ENCODE peak calls at places on chromosome 21, in ten cellular contexts. I is GM04503; N is SK-N-DZ; G is lung; K is dermis blood vessel endothelial cell; X is erythroblast; W is stimulated activated CD4-positive, alpha-beta T cell treated with anti-CD3 and anti-CD28 coated beads, Interleukin-15, amount 100 ng/mL, for 1 hour; T is T1000; Z is activated CD4-positive, alpha-beta T cell treated with anti-CD3 and anti-CD28 coated beads, Interleukin-2, amount 10 ng/mL, durations not matched to agents 7 days and 5 days; D is GM23338. J is an unnamed sample.

GRCh38 chr21:29645666-29646553 is 293.9 kb downstream of the GRIK1 start:
- DNase-seq in I (no peak), N (no peak), G (no peak), K (no peak), X (no peak), W (no peak), T (no peak), Z (no peak), D (no peak), J (no peak)

GRCh38 chr21:35400233-35400939 is 351.3 kb upstream of the RUNX1 start:
- DNase-seq in I (no peak), N (peak; percentile 3), G (no peak), K (peak; percentile 81), X (peak; percentile 60), W (peak; percentile 5), T (no peak), Z (peak; percentile 62), D (peak; percentile 71), J (peak; percentile 15)

GRCh38 chr21:46078322-46078981 is 19.5 kb upstream of the COL6A2 start:
- DNase-seq in I (peak; percentile 51), N (no peak), G (peak; percentile 19), K (no peak), X (no peak), W (no peak), T (no peak), Z (no peak), D (no peak), J (no peak)

GRCh38 chr21:44499631-44500030 is 40.4 kb downstream of the KRTAP10-1 start:
- DNase-seq in I (no peak), N (no peak), G (no peak), K (no peak), X (no peak), W (no peak), T (no peak), Z (no peak), D (no peak), J (no peak)

GRCh38 chr21:32457962-32458361 is 45.5 kb downstream of the EVA1C start:
- DNase-seq in I (no peak), N (no peak), G (no peak), K (no peak), X (no peak), W (no peak), T (no peak), Z (no peak), D (no peak), J (no peak)

GRCh38 chr21:40672602-40673001 is 174.4 kb downstream of the DSCAM start:
- DNase-seq in I (no peak), N (no peak), G (no peak), K (no peak), X (no peak), W (no peak), T (no peak), Z (no peak), D (no peak), J (no peak)

GRCh38 chr21:15706686-15707085 is 23.1 kb upstream of the USP25 start:
- DNase-seq in I (peak; percentile 97), N (no peak), G (peak; percentile 31), K (peak; percentile 88), X (no peak), W (no peak), T (peak; percentile 18), Z (no peak), D (no peak), J (no peak)

GRCh38 chr21:43832648-43833047 is 32.4 kb upstream of the AGPAT3 start:
- DNase-seq in I (no peak), N (no peak), G (no peak), K (no peak), X (no peak), W (no peak), T (no peak), Z (no peak), D (no peak), J (no peak)

GRCh38 chr21:45543710-45544448 is 1.6 kb upstream of the SLC19A1 start:
- DNase-seq in I (no peak), N (no peak), G (peak; percentile 27), K (no peak), X (no peak), W (no peak), T (no peak), Z (no peak), D (no peak), J (no peak)

GRCh38 chr21:17802568-17802967 is 16.6 kb downstream of the C21orf91 start:
- DNase-seq in I (peak; percentile 40), N (no peak), G (no peak), K (no peak), X (no peak), W (no peak), T (no peak), Z (no peak), D (no peak), J (no peak)

GRCh38 chr21:32056791-32057190 is 184.0 kb downstream of the HUNK start:
- DNase-seq in I (no peak), N (no peak), G (no peak), K (no peak), X (no peak), W (no peak), T (no peak), Z (no peak), D (peak; percentile 74), J (no peak)

GRCh38 chr21:37915941-37916794 is at the start of gene KCNJ6:
- DNase-seq in I (no peak), N (peak; percentile 52), G (no peak), K (peak; percentile 67), X (peak; percentile 4), W (no peak), T (no peak), Z (no peak), D (peak; percentile 94), J (no peak)

GRCh38 chr21:14054682-14055081 is 156.1 kb downstream of the LIPI start:
- DNase-seq in I (no peak), N (no peak), G (no peak), K (no peak), X (no peak), W (no peak), T (no peak), Z (no peak), D (no peak), J (no peak)

GRCh38 chr21:45571641-45572040 is 29.4 kb upstream of the SLC19A1 start:
- DNase-seq in I (no peak), N (no peak), G (no peak), K (no peak), X (no peak), W (no peak), T (no peak), Z (no peak), D (no peak), J (no peak)

GRCh38 chr21:41171210-41171609 is 3.2 kb downstream of the BACE2 start:
- DNase-seq in I (no peak), N (no peak), G (peak; percentile 63), K (peak; percentile 95), X (no peak), W (no peak), T (no peak), Z (no peak), D (no peak), J (no peak)

GRCh38 chr21:44537930-44538911 is 1.8 kb downstream of the KRTAP10-1 start:
- DNase-seq in I (no peak), N (no peak), G (no peak), K (no peak), X (no peak), W (no peak), T (no peak), Z (no peak), D (no peak), J (no peak)

GRCh38 chr21:41957991-41958766 is 4.4 kb upstream of the C2CD2 start:
- DNase-seq in I (no peak), N (no peak), G (peak; percentile 58), K (peak; percentile 100), X (peak; percentile 16), W (no peak), T (peak; percentile 45), Z (no peak), D (peak; percentile 43), J (peak; percentile 58)

GRCh38 chr21:14762734-14763694 is 216.9 kb upstream of the SAMSN1 start:
- DNase-seq in I (no peak), N (no peak), G (no peak), K (no peak), X (peak; percentile 71), W (no peak), T (no peak), Z (no peak), D (no peak), J (no peak)

GRCh38 chr21:36466061-36466511 is 13.8 kb downstream of the CLDN14 start:
- DNase-seq in I (no peak), N (no peak), G (no peak), K (peak; percentile 95), X (no peak), W (no peak), T (no peak), Z (no peak), D (no peak), J (no peak)

GRCh38 chr21:45288441-45288841 is 746 bp upstream of the POFUT2 start:
- DNase-seq in I (no peak), N (no peak), G (no peak), K (no peak), X (no peak), W (no peak), T (no peak), Z (no peak), D (peak; percentile 46), J (no peak)

GRCh38 chr21:44892536-44893277 is 19.2 kb upstream of the PTTG1IP start:
- DNase-seq in I (no peak), N (peak; percentile 40), G (peak; percentile 69), K (peak; percentile 75), X (peak; percentile 54), W (peak; percentile 73), T (peak; percentile 8), Z (peak; percentile 80), D (peak; percentile 81), J (no peak)

GRCh38 chr21:29351691-29352090 is 53.0 kb downstream of the BACH1 start:
- DNase-seq in I (no peak), N (no peak), G (peak; percentile 40), K (no peak), X (no peak), W (no peak), T (no peak), Z (no peak), D (no peak), J (no peak)

GRCh38 chr21:16993416-16994044 is 519.3 kb upstream of the CXADR start:
- DNase-seq in I (no peak), N (peak; percentile 47), G (no peak), K (no peak), X (no peak), W (no peak), T (no peak), Z (no peak), D (no peak), J (no peak)

GRCh38 chr21:44836666-44837471 is 19.0 kb upstream of the SUMO3 start:
- DNase-seq in I (no peak), N (peak; percentile 76), G (no peak), K (no peak), X (peak; percentile 63), W (no peak), T (no peak), Z (no peak), D (no peak), J (no peak)

GRCh38 chr21:41133896-41134522 is 34.0 kb upstream of the BACE2 start:
- DNase-seq in I (no peak), N (peak; percentile 13), G (no peak), K (peak; percentile 74), X (peak; percentile 5), W (no peak), T (no peak), Z (no peak), D (peak; percentile 62), J (no peak)

GRCh38 chr21:42837421-42838211 is 41.7 kb downstream of the WDR4 start:
- DNase-seq in I (no peak), N (no peak), G (no peak), K (no peak), X (no peak), W (no peak), T (no peak), Z (no peak), D (peak; percentile 52), J (no peak)

GRCh38 chr21:32414579-32415358 is 2.3 kb downstream of the EVA1C start:
- DNase-seq in I (no peak), N (no peak), G (no peak), K (peak; percentile 78), X (peak; percentile 34), W (no peak), T (no peak), Z (no peak), D (no peak), J (no peak)

GRCh38 chr21:39430457-39430856 is 15.1 kb downstream of the LCA5L start:
- DNase-seq in I (no peak), N (no peak), G (no peak), K (no peak), X (no peak), W (no peak), T (no peak), Z (no peak), D (peak; percentile 34), J (no peak)